ENCODE peak calls at places on chromosome 15, in ten cellular contexts. U, O, N, X, V, L, F, C, G and K are unnamed samples.

GRCh38 chr15:96356494-96357455 is 26.3 kb downstream of the NR2F2 start:
- DNase-seq in U (peak), O (peak), G (peak), X (peak), V (peak), C (no peak), L (peak), F (peak), N (peak), K (no peak)

GRCh38 chr15:90067953-90068613 is 34.2 kb downstream of the IDH2 start:
- DNase-seq in F (no peak), G (no peak), C (no peak), X (no peak), V (no peak), L (no peak), O (no peak), U (no peak), N (no peak), K (no peak)

GRCh38 chr15:81291916-81292424 is 32.0 kb downstream of the STARD5 start:
- DNase-seq in O (no peak), N (no peak), V (no peak), C (no peak), G (no peak), U (no peak), X (no peak), F (no peak), L (no peak), K (no peak)

GRCh38 chr15:68487087-68487843 is 55.3 kb upstream of the ITGA11 start:
- DNase-seq in F (no peak), N (no peak), X (no peak), G (no peak), U (no peak), O (no peak), L (no peak), V (no peak), C (peak), K (no peak)

GRCh38 chr15:57079907-57080750 is 161.7 kb downstream of the TCF12 start:
- DNase-seq in U (no peak), X (no peak), O (no peak), F (no peak), N (no peak), G (peak), V (no peak), L (no peak), C (no peak), K (peak)

GRCh38 chr15:39598186-39598850 is 17.4 kb downstream of the THBS1 start:
- DNase-seq in F (no peak), G (no peak), L (peak), N (no peak), U (no peak), V (no peak), C (peak), O (no peak), X (no peak), K (no peak)

GRCh38 chr15:26503998-26504397 is 268.9 kb downstream of the GABRB3 start:
- DNase-seq in N (no peak), C (no peak), O (no peak), L (no peak), F (no peak), X (no peak), U (no peak), G (no peak), V (no peak), K (no peak)

GRCh38 chr15:96358006-96358794 is 27.7 kb downstream of the NR2F2 start:
- DNase-seq in F (no peak), N (no peak), G (no peak), O (no peak), U (no peak), V (no peak), L (no peak), C (no peak), X (no peak), K (no peak)

GRCh38 chr15:77901921-77902750 is 175.4 kb downstream of the TBC1D2B start:
- DNase-seq in F (no peak), C (no peak), V (no peak), L (no peak), U (no peak), N (no peak), X (no peak), G (no peak), O (no peak), K (no peak)

GRCh38 chr15:22951031-22951380 is 29.2 kb downstream of the CYFIP1 start:
- DNase-seq in C (no peak), N (no peak), U (no peak), F (no peak), O (no peak), G (no peak), X (no peak), L (no peak), V (no peak), K (no peak)

GRCh38 chr15:98120561-98120960 is 160.1 kb downstream of the ARRDC4 start:
- DNase-seq in X (no peak), C (peak), U (no peak), L (no peak), N (peak), V (no peak), F (no peak), O (no peak), G (no peak), K (no peak)

GRCh38 chr15:31953573-31953972 is 76.7 kb upstream of the CHRNA7 start:
- DNase-seq in U (no peak), N (no peak), G (no peak), O (no peak), V (no peak), L (no peak), X (no peak), F (no peak), C (no peak), K (no peak)

GRCh38 chr15:60555291-60555690 is 76.3 kb upstream of the ICE2 start:
- DNase-seq in G (no peak), C (no peak), F (no peak), V (no peak), X (no peak), N (no peak), L (no peak), O (no peak), U (no peak), K (no peak)

GRCh38 chr15:41022487-41023090 is 69.3 kb downstream of the CHAC1 start:
- DNase-seq in C (peak), G (peak), V (peak), N (peak), O (peak), U (peak), X (no peak), L (peak), F (peak), K (peak)

GRCh38 chr15:31261266-31262142 is 65.1 kb upstream of the KLF13 start:
- DNase-seq in G (no peak), U (no peak), N (no peak), F (no peak), C (no peak), L (no peak), V (no peak), X (no peak), O (no peak), K (no peak)

GRCh38 chr15:48759921-48760320 is 50.9 kb downstream of the CEP152 start:
- DNase-seq in F (no peak), G (no peak), X (no peak), O (no peak), U (no peak), N (no peak), L (no peak), C (no peak), V (no peak), K (no peak)

GRCh38 chr15:88701561-88702095 is 62.8 kb downstream of the ISG20 start:
- DNase-seq in G (no peak), O (no peak), N (no peak), U (peak), F (peak), C (no peak), V (peak), L (no peak), X (no peak), K (peak)

GRCh38 chr15:65979316-65979715 is 110.0 kb downstream of the RAB11A start:
- DNase-seq in U (no peak), V (no peak), C (no peak), L (no peak), O (no peak), X (no peak), F (peak), N (no peak), G (peak), K (no peak)

GRCh38 chr15:92383528-92384326 is 10.0 kb upstream of the ST8SIA2 start:
- DNase-seq in C (no peak), N (no peak), L (peak), G (no peak), X (no peak), F (peak), O (peak), V (peak), U (no peak), K (peak)

GRCh38 chr15:57387644-57388076 is 11.4 kb downstream of the CGNL1 start:
- DNase-seq in C (no peak), N (no peak), L (no peak), X (no peak), O (no peak), V (no peak), G (peak), F (peak), U (no peak), K (no peak)

GRCh38 chr15:33960160-33960559 is 8.1 kb upstream of the CHRM5 start:
- DNase-seq in G (no peak), X (no peak), O (no peak), L (no peak), C (no peak), U (no peak), V (no peak), N (no peak), F (no peak), K (no peak)

GRCh38 chr15:60079210-60079609 is 75.1 kb downstream of the FOXB1 start:
- DNase-seq in N (no peak), G (no peak), O (no peak), F (no peak), L (no peak), X (no peak), V (no peak), C (no peak), U (no peak), K (peak)

GRCh38 chr15:37045859-37046318 is 54.5 kb downstream of the MEIS2 start:
- DNase-seq in G (no peak), O (no peak), N (no peak), F (no peak), L (no peak), C (no peak), U (no peak), X (no peak), V (no peak), K (no peak)

GRCh38 chr15:89088605-89089315 is 504 bp downstream of the ABHD2 start:
- DNase-seq in V (no peak), X (no peak), G (peak), N (no peak), C (no peak), O (peak), F (no peak), U (no peak), L (no peak), K (no peak)

GRCh38 chr15:69119016-69119415 is 41.4 kb upstream of the GLCE start:
- DNase-seq in G (no peak), V (no peak), X (no peak), F (no peak), O (no peak), U (no peak), N (no peak), C (no peak), L (no peak), K (no peak)

GRCh38 chr15:56654624-56655023 is 78.7 kb downstream of the ZNF280D start:
- DNase-seq in V (no peak), C (no peak), X (no peak), U (no peak), F (no peak), O (no peak), G (no peak), L (no peak), N (no peak), K (no peak)

GRCh38 chr15:67805871-67806538 is 19.3 kb upstream of the SKOR1 start:
- DNase-seq in L (no peak), F (no peak), O (no peak), N (no peak), V (no peak), X (no peak), G (no peak), C (no peak), U (no peak), K (no peak)

GRCh38 chr15:89714775-89715174 is 24.2 kb downstream of the WDR93 start:
- DNase-seq in L (no peak), C (no peak), X (no peak), V (no peak), G (no peak), F (no peak), O (no peak), N (no peak), U (no peak), K (no peak)

GRCh38 chr15:74723754-74724334 is 1.5 kb downstream of the CYP1A1 start:
- DNase-seq in O (no peak), L (peak), G (peak), C (peak), U (no peak), F (peak), V (no peak), X (no peak), N (peak), K (no peak)

GRCh38 chr15:97026781-97027180 is 696.3 kb downstream of the NR2F2 start:
- DNase-seq in N (peak), U (no peak), L (no peak), G (no peak), X (no peak), V (no peak), F (no peak), O (no peak), C (no peak), K (no peak)

GRCh38 chr15:84915011-84915958 is 30.8 kb downstream of the SLC28A1 start:
- DNase-seq in N (peak), F (no peak), L (no peak), U (peak), C (peak), V (peak), G (no peak), X (peak), O (no peak), K (peak)

GRCh38 chr15:40960926-40961325 is 7.7 kb downstream of the CHAC1 start:
- DNase-seq in O (no peak), G (no peak), X (no peak), F (no peak), N (peak), L (no peak), V (no peak), U (no peak), C (no peak), K (no peak)

GRCh38 chr15:91752081-91752810 is 101.3 kb upstream of the SLCO3A1 start:
- DNase-seq in O (no peak), C (no peak), V (no peak), G (no peak), U (no peak), F (no peak), X (no peak), L (no peak), N (no peak), K (no peak)